ENCODE peak calls at places on chromosomes 16 and 17, in eight cellular contexts. Y, X, H, E, O, I, K and U are unnamed samples.
A peak's percentile ranks its signal among the peaks of the same experiment; 100 is the strongest.

GRCh38 chr17:70076831-70077230 is 1.8 kb downstream of the KCNJ16 start:
- DNase-seq in Y (no peak), X (no peak), H (no peak), E (no peak), O (no peak), I (no peak), K (no peak), U (no peak)

GRCh38 chr17:82985973-82986372 is 93.4 kb upstream of the METRNL start:
- DNase-seq in Y (peak; percentile 72), X (peak; percentile 33), H (no peak), E (no peak), O (no peak), I (peak; percentile 49), K (peak; percentile 54), U (no peak)

GRCh38 chr16:2091722-2092620 is 43.7 kb downstream of the PKD1 start:
- DNase-seq in Y (no peak), X (no peak), H (no peak), E (no peak), O (no peak), I (peak; percentile 50), K (no peak), U (no peak)

GRCh38 chr17:39261286-39261685 is 35.5 kb upstream of the STAC2 start:
- DNase-seq in Y (no peak), X (no peak), H (no peak), E (no peak), O (no peak), I (peak; percentile 79), K (no peak), U (peak; percentile 32)

GRCh38 chr16:1959269-1960039 is at the start of gene NDUFB10:
- DNase-seq in Y (peak; percentile 99), X (peak; percentile 91), H (peak; percentile 87), E (peak; percentile 92), O (peak; percentile 89), I (peak; percentile 92), K (peak; percentile 94), U (peak; percentile 96)

GRCh38 chr16:11224894-11225676 is 30.9 kb downstream of the SOCS1 start:
- DNase-seq in Y (peak; percentile 82), X (no peak), H (no peak), E (no peak), O (no peak), I (no peak), K (peak; percentile 95), U (no peak)

GRCh38 chr17:70119961-70120360 is 44.9 kb downstream of the KCNJ16 start:
- DNase-seq in Y (no peak), X (peak; percentile 6), H (no peak), E (no peak), O (no peak), I (no peak), K (no peak), U (no peak)

GRCh38 chr17:77280304-77280910 is 139.6 kb downstream of the SEC14L1 start:
- DNase-seq in Y (peak; percentile 96), X (peak; percentile 89), H (peak; percentile 47), E (no peak), O (no peak), I (peak; percentile 45), K (no peak), U (no peak)

GRCh38 chr17:49388692-49389513 is 25.8 kb downstream of the PHB1 start:
- DNase-seq in Y (no peak), X (peak; percentile 16), H (no peak), E (no peak), O (no peak), I (no peak), K (no peak), U (no peak)

GRCh38 chr16:27217256-27217655 is 13.9 kb downstream of the KDM8 start:
- DNase-seq in Y (peak; percentile 97), X (peak; percentile 53), H (no peak), E (no peak), O (no peak), I (peak; percentile 36), K (peak; percentile 32), U (no peak)

GRCh38 chr17:2138318-2138717 is 83.4 kb downstream of the HIC1 start:
- DNase-seq in Y (no peak), X (peak; percentile 18), H (peak; percentile 10), E (no peak), O (no peak), I (no peak), K (peak; percentile 57), U (no peak)

GRCh38 chr16:14509675-14510132 is 120.4 kb downstream of the PARN start:
- DNase-seq in Y (peak; percentile 71), X (no peak), H (no peak), E (no peak), O (no peak), I (no peak), K (no peak), U (no peak)

GRCh38 chr16:28826141-28826540 is 3.3 kb downstream of the ATXN2L start:
- DNase-seq in Y (no peak), X (no peak), H (no peak), E (no peak), O (no peak), I (no peak), K (no peak), U (no peak)

GRCh38 chr16:29147710-29148425 is 163.0 kb downstream of the LAT start:
- DNase-seq in Y (no peak), X (no peak), H (no peak), E (no peak), O (no peak), I (no peak), K (no peak), U (no peak)

GRCh38 chr17:73549841-73550430 is 94.3 kb downstream of the SDK2 start:
- DNase-seq in Y (no peak), X (no peak), H (no peak), E (no peak), O (no peak), I (no peak), K (no peak), U (no peak)

GRCh38 chr16:46884513-46885293 is 541 bp downstream of the GPT2 start:
- DNase-seq in Y (no peak), X (no peak), H (no peak), E (no peak), O (no peak), I (no peak), K (no peak), U (peak; percentile 48)

GRCh38 chr16:84461504-84462295 is 42.8 kb downstream of the MEAK7 start:
- DNase-seq in Y (peak; percentile 37), X (no peak), H (no peak), E (peak; percentile 4), O (no peak), I (no peak), K (no peak), U (no peak)

GRCh38 chr16:35687781-35688180 is 2228.4 kb downstream of the TP53TG3F start:
- DNase-seq in Y (no peak), X (no peak), H (no peak), E (no peak), O (no peak), I (no peak), K (no peak), U (no peak)

GRCh38 chr17:10121971-10122707 is 76.3 kb downstream of the GAS7 start:
- DNase-seq in Y (no peak), X (no peak), H (no peak), E (no peak), O (peak; percentile 61), I (no peak), K (peak; percentile 41), U (no peak)

GRCh38 chr16:56372938-56373337 is 52.4 kb downstream of the AMFR start:
- DNase-seq in Y (no peak), X (no peak), H (no peak), E (no peak), O (no peak), I (no peak), K (no peak), U (no peak)
- TF ChIP-seq CTCF in Y (no peak), X (no peak), H (no peak), E (no peak), O (no peak), I (no peak), K (no peak), U (no peak)

GRCh38 chr16:21219551-21219950 is 8.2 kb upstream of the ZP2 start:
- DNase-seq in Y (no peak), X (no peak), H (no peak), E (no peak), O (no peak), I (no peak), K (no peak), U (no peak)

GRCh38 chr16:21218135-21218534 is 6.8 kb upstream of the ZP2 start:
- DNase-seq in Y (no peak), X (peak; percentile 6), H (no peak), E (no peak), O (no peak), I (no peak), K (no peak), U (no peak)

GRCh38 chr16:21214086-21214485 is 2.7 kb upstream of the ZP2 start:
- DNase-seq in Y (no peak), X (no peak), H (no peak), E (no peak), O (no peak), I (no peak), K (no peak), U (no peak)

GRCh38 chr16:21222495-21223337 is 10.8 kb upstream of the ANKS4B start:
- DNase-seq in Y (peak; percentile 31), X (no peak), H (no peak), E (no peak), O (no peak), I (no peak), K (no peak), U (no peak)

GRCh38 chr16:21217121-21217520 is 5.7 kb upstream of the ZP2 start:
- DNase-seq in Y (no peak), X (no peak), H (no peak), E (no peak), O (no peak), I (no peak), K (no peak), U (no peak)
- TF ChIP-seq CTCF in Y (no peak), X (no peak), H (no peak), E (no peak), O (no peak), I (no peak), K (no peak), U (no peak)

DNA sequence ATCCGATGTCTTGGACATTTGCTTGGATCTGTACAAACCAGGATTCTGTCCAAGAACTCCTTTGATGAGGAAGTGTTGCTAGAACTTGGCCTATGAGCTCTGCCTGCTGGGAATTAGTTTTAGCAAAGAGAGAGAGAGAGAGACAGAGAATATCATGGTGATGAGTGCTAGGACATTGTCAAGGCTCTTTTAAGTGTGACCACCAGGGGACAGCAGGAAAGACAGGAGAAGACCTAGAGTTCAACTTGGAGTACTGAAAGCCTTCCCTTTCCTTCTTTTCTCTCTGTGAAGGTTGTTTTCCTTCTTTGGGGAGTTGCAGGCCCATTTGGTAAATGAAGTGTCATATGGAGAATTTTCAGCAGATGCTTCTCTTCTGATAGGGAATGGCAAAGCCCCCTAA is 389.2 kb upstream of the HSBP1 start:
- DNase-seq in Y (no peak), X (no peak), H (no peak), E (no peak), O (no peak), I (no peak), K (no peak), U (no peak)
- TF ChIP-seq CTCF in Y (peak; percentile 21), X (no peak), H (peak; percentile 15), E (no peak), O (no peak), I (peak; percentile 15), K (no peak), U (peak; percentile 27)

DNA sequence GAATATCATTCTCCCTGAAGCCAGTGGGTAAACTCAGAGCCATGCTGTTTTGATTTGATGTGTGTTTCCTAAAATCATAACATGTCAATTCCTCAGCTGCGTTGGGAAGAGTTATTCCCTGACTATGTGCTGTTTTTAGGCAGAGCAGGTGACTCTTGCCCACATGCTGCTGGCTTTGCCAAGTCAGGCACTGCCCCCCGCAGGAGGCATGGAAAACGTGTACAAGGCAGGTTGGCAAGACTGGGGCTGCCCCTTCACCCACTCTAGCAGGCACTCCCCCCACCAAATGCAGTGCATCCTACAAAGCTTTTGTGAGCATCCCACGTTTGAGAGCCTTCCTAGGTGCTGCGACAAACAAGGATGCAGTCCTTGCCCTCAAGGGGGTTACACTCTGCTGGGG is 38.3 kb upstream of the NAT9 start:
- DNase-seq in Y (no peak), X (no peak), H (no peak), E (no peak), O (no peak), I (no peak), K (no peak), U (no peak)
- TF ChIP-seq CTCF in Y (peak; percentile 10), X (no peak), H (peak; percentile 29), E (no peak), O (no peak), I (no peak), K (no peak), U (no peak)